ENCODE peak calls at places on chromosomes 4 and X, in five cellular contexts. One of them, this sample, is unnamed. For H3K4me1, the result is how much of the 10 kb centered on the place peaks cover.

GRCh38 chrX:101417190-101417589 is 9.2 kb downstream of the HNRNPH2 start:
- DNase-seq in tibial nerve: no peak
- DNase-seq in cardiac muscle cell: no peak
- DNase-seq in adipocyte: no peak
- DNase-seq in IMR-90: no peak
- DNase-seq in this sample: no peak

GRCh38 chrX:39692796-39693195 is 405.0 kb downstream of the BCOR start:
- DNase-seq in cardiac muscle cell: no peak
- DNase-seq in tibial nerve: no peak
- DNase-seq in adipocyte: no peak
- DNase-seq in IMR-90: no peak
- DNase-seq in this sample: no peak

GRCh38 chr4:128639586-128640270 is 169.8 kb upstream of the JADE1 start:
- DNase-seq in IMR-90: no peak
- DNase-seq in cardiac muscle cell: peak
- DNase-seq in tibial nerve: no peak
- DNase-seq in adipocyte: peak
- DNase-seq in this sample: no peak

GRCh38 chrX:2342281-2342688 is 158.5 kb downstream of the DHRSX start:
- DNase-seq in IMR-90: no peak
- DNase-seq in cardiac muscle cell: peak
- DNase-seq in tibial nerve: no peak
- DNase-seq in adipocyte: no peak
- DNase-seq in this sample: no peak

GRCh38 chrX:150256297-150256650 is 106.8 kb upstream of the MAMLD1 start:
- DNase-seq in IMR-90: no peak
- DNase-seq in adipocyte: no peak
- DNase-seq in cardiac muscle cell: no peak
- DNase-seq in tibial nerve: no peak
- DNase-seq in this sample: no peak

GRCh38 chr4:72318771-72319170 is 250.2 kb downstream of the ADAMTS3 start:
- DNase-seq in cardiac muscle cell: no peak
- DNase-seq in IMR-90: no peak
- DNase-seq in adipocyte: peak
- DNase-seq in tibial nerve: no peak
- DNase-seq in this sample: no peak

GRCh38 chr4:128287159-128287870 is at the start of gene PGRMC2:
- DNase-seq in cardiac muscle cell: peak
- DNase-seq in adipocyte: peak
- DNase-seq in tibial nerve: no peak
- DNase-seq in IMR-90: peak
- DNase-seq in this sample: no peak

GRCh38 chr4:31793907-31794306 is 1073.7 kb downstream of the PCDH7 start:
- DNase-seq in adipocyte: no peak
- DNase-seq in cardiac muscle cell: peak
- DNase-seq in tibial nerve: no peak
- DNase-seq in IMR-90: no peak
- DNase-seq in this sample: no peak

GRCh38 chrX:153744210-153745066 is 19.6 kb upstream of the PLXNB3 start:
- DNase-seq in tibial nerve: no peak
- DNase-seq in adipocyte: no peak
- DNase-seq in cardiac muscle cell: no peak
- DNase-seq in IMR-90: no peak
- DNase-seq in this sample: no peak

GRCh38 chr4:124641715-124642380 is 70.7 kb downstream of the ANKRD50 start:
- DNase-seq in cardiac muscle cell: peak
- DNase-seq in tibial nerve: peak
- DNase-seq in IMR-90: peak
- DNase-seq in adipocyte: peak
- DNase-seq in this sample: no peak

GRCh38 chr4:8108261-8108660 is 50.4 kb downstream of the ABLIM2 start:
- DNase-seq in adipocyte: no peak
- DNase-seq in IMR-90: no peak
- DNase-seq in cardiac muscle cell: no peak
- DNase-seq in tibial nerve: no peak
- DNase-seq in this sample: no peak

GRCh38 chr4:82421796-82422560 is 8.3 kb downstream of the HNRNPDL start:
- DNase-seq in IMR-90: no peak
- DNase-seq in tibial nerve: no peak
- DNase-seq in adipocyte: no peak
- DNase-seq in cardiac muscle cell: no peak
- DNase-seq in this sample: no peak

GRCh38 chrX:30865612-30866011 is 23.4 kb downstream of the TAB3 start:
- DNase-seq in cardiac muscle cell: no peak
- DNase-seq in tibial nerve: no peak
- DNase-seq in IMR-90: no peak
- DNase-seq in adipocyte: no peak
- DNase-seq in this sample: no peak

GRCh38 chr4:41658106-41658505 is 90.4 kb downstream of the PHOX2B start:
- DNase-seq in adipocyte: no peak
- DNase-seq in IMR-90: no peak
- DNase-seq in tibial nerve: no peak
- DNase-seq in cardiac muscle cell: no peak
- DNase-seq in this sample: no peak

GRCh38 chrX:133586443-133586842 is 171.2 kb upstream of the GPC4 start:
- DNase-seq in tibial nerve: no peak
- DNase-seq in cardiac muscle cell: no peak
- DNase-seq in adipocyte: no peak
- DNase-seq in IMR-90: no peak
- DNase-seq in this sample: no peak

GRCh38 chr4:13615162-13615561 is 12.4 kb downstream of the BOD1L1 start:
- DNase-seq in cardiac muscle cell: no peak
- DNase-seq in IMR-90: no peak
- DNase-seq in tibial nerve: no peak
- DNase-seq in adipocyte: no peak
- DNase-seq in this sample: no peak
- H3K4me1 ChIP-seq in cardiac muscle cell: under half
- H3K4me1 ChIP-seq in IMR-90: under half
- H3K4me1 ChIP-seq in tibial nerve: under half
- H3K4me1 ChIP-seq in adipocyte: under half
- H3K4me1 ChIP-seq in this sample: under half

GRCh38 chr4:40192286-40193017 is 4.4 kb upstream of the RHOH start:
- DNase-seq in adipocyte: no peak
- DNase-seq in tibial nerve: no peak
- DNase-seq in IMR-90: no peak
- DNase-seq in cardiac muscle cell: no peak
- DNase-seq in this sample: no peak
- H3K4me1 ChIP-seq in adipocyte: under half
- H3K4me1 ChIP-seq in tibial nerve: under half
- H3K4me1 ChIP-seq in IMR-90: under half
- H3K4me1 ChIP-seq in cardiac muscle cell: under half
- H3K4me1 ChIP-seq in this sample: half or more

GRCh38 chr4:181970356-181970755 is 272.8 kb upstream of the TENM3 start:
- DNase-seq in adipocyte: no peak
- DNase-seq in IMR-90: no peak
- DNase-seq in tibial nerve: no peak
- DNase-seq in cardiac muscle cell: peak
- DNase-seq in this sample: no peak
- H3K4me1 ChIP-seq in adipocyte: under half
- H3K4me1 ChIP-seq in IMR-90: under half
- H3K4me1 ChIP-seq in tibial nerve: under half
- H3K4me1 ChIP-seq in cardiac muscle cell: under half
- H3K4me1 ChIP-seq in this sample: under half

DNA sequence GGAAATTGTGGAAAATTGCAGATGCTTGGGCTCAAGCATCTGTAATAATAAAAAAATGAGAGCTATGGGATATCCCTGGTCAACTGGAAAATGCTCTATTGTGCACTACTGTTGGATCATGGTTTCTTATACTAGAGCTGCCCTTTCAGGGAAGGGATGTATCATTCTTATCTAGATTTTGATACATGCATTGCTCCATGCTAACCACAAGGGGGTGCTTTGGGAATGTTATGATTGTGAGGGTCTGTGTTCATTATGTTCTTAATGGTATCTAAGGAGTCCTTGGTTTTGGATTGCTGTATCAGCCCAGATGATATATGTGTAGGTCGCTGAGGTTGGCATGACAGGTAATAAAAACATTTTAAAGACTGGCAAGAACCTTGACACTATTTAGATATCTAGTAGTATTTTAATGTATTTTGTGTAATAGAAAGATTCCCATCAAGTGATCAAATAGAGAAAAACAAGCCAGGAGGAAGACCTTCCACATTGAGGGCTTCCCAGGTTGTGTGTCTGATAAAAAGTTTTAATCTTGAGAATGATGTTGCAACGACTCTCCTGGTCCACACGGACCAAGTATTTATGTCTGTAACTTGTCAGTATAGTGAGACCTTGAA is 49.2 kb upstream of the TLR2 start:
- DNase-seq in IMR-90: peak
- DNase-seq in adipocyte: peak
- DNase-seq in cardiac muscle cell: peak
- DNase-seq in tibial nerve: no peak
- DNase-seq in this sample: no peak
- H3K4me1 ChIP-seq in IMR-90: under half
- H3K4me1 ChIP-seq in adipocyte: under half
- H3K4me1 ChIP-seq in cardiac muscle cell: under half
- H3K4me1 ChIP-seq in tibial nerve: under half
- H3K4me1 ChIP-seq in this sample: under half

GRCh38 chr4:143360838-143361237 is 24.2 kb downstream of the GAB1 start:
- DNase-seq in IMR-90: no peak
- DNase-seq in tibial nerve: no peak
- DNase-seq in cardiac muscle cell: no peak
- DNase-seq in adipocyte: peak
- DNase-seq in this sample: no peak
- H3K4me1 ChIP-seq in IMR-90: under half
- H3K4me1 ChIP-seq in tibial nerve: half or more
- H3K4me1 ChIP-seq in cardiac muscle cell: under half
- H3K4me1 ChIP-seq in adipocyte: under half
- H3K4me1 ChIP-seq in this sample: under half

DNA sequence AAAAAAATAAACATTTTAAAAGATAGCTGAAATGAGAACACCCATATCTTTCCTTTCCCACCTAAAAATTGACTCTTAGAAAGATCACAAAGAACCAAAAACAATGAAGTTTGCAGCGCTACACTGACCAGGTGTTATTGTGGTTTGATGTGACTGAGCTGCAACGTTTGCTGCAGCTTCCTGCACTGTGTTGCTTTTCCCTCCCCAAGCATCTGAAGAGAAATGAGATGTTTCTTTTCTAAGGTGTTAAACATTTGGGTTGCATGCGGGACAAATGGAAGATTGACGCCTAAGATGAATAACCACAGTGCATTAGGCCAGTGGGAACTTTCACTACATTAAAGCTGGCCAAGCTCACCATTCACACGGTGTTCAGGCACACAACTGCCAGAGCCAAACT is 8.9 kb downstream of the LEF1 start:
- DNase-seq in IMR-90: no peak
- DNase-seq in cardiac muscle cell: no peak
- DNase-seq in adipocyte: no peak
- DNase-seq in tibial nerve: no peak
- DNase-seq in this sample: peak
- H3K4me1 ChIP-seq in IMR-90: under half
- H3K4me1 ChIP-seq in cardiac muscle cell: under half
- H3K4me1 ChIP-seq in adipocyte: under half
- H3K4me1 ChIP-seq in tibial nerve: under half
- H3K4me1 ChIP-seq in this sample: under half

GRCh38 chr4:120765271-120765985 is 157.1 kb downstream of the PRDM5 start:
- DNase-seq in cardiac muscle cell: no peak
- DNase-seq in tibial nerve: no peak
- DNase-seq in IMR-90: no peak
- DNase-seq in adipocyte: no peak
- DNase-seq in this sample: no peak
- H3K4me1 ChIP-seq in cardiac muscle cell: under half
- H3K4me1 ChIP-seq in tibial nerve: under half
- H3K4me1 ChIP-seq in IMR-90: under half
- H3K4me1 ChIP-seq in adipocyte: under half
- H3K4me1 ChIP-seq in this sample: under half

GRCh38 chr4:77711469-77711868 is 105.8 kb downstream of the CXCL13 start:
- DNase-seq in adipocyte: no peak
- DNase-seq in cardiac muscle cell: no peak
- DNase-seq in IMR-90: no peak
- DNase-seq in tibial nerve: no peak
- DNase-seq in this sample: no peak

GRCh38 chr4:77710125-77710524 is 104.5 kb downstream of the CXCL13 start:
- DNase-seq in IMR-90: no peak
- DNase-seq in tibial nerve: no peak
- DNase-seq in cardiac muscle cell: no peak
- DNase-seq in adipocyte: no peak
- DNase-seq in this sample: no peak

GRCh38 chr4:77713884-77714283 is 105.3 kb downstream of the CNOT6L start:
- DNase-seq in tibial nerve: no peak
- DNase-seq in IMR-90: no peak
- DNase-seq in adipocyte: no peak
- DNase-seq in cardiac muscle cell: no peak
- DNase-seq in this sample: no peak

GRCh38 chr4:77712675-77713074 is 106.5 kb downstream of the CNOT6L start:
- DNase-seq in adipocyte: no peak
- DNase-seq in tibial nerve: no peak
- DNase-seq in cardiac muscle cell: no peak
- DNase-seq in IMR-90: no peak
- DNase-seq in this sample: no peak

GRCh38 chr4:77710684-77711083 is 105.1 kb downstream of the CXCL13 start:
- DNase-seq in tibial nerve: no peak
- DNase-seq in adipocyte: no peak
- DNase-seq in cardiac muscle cell: no peak
- DNase-seq in IMR-90: no peak
- DNase-seq in this sample: no peak
- H3K4me1 ChIP-seq in tibial nerve: under half
- H3K4me1 ChIP-seq in adipocyte: under half
- H3K4me1 ChIP-seq in cardiac muscle cell: under half
- H3K4me1 ChIP-seq in IMR-90: under half
- H3K4me1 ChIP-seq in this sample: under half

DNA sequence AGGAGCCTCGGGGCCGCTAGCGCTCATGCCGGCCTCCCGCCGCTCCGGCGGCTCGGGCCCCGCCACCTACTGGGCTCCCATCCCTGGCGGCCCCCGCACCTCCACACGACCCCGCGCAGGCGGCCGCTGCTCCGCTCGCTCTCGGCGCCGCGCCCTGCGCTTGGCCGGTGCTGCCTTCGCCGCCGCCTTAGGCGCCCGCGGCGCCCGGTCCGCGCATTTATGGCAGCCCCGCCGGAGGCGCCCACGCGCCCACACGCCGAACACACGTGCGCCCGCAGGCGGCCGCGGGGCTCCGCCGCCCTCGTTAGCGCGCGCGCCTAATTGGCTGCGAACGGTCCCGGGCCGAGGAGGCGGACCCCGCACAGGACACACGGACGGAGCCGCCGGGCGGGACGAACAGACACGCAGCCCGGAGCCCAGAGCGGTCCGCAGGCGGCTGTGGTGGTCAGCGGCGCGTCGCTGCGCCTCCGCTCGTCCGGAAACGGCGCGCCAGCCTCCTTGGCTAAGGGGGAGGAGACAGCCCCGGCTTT is at the start of gene NKX1-1:
- DNase-seq in cardiac muscle cell: no peak
- DNase-seq in IMR-90: no peak
- DNase-seq in adipocyte: no peak
- DNase-seq in tibial nerve: no peak
- DNase-seq in this sample: no peak
- H3K4me1 ChIP-seq in cardiac muscle cell: under half
- H3K4me1 ChIP-seq in IMR-90: under half
- H3K4me1 ChIP-seq in adipocyte: under half
- H3K4me1 ChIP-seq in tibial nerve: under half
- H3K4me1 ChIP-seq in this sample: under half

GRCh38 chr4:73432169-73433000 is 3.6 kb upstream of the AFP start:
- DNase-seq in adipocyte: no peak
- DNase-seq in tibial nerve: no peak
- DNase-seq in IMR-90: no peak
- DNase-seq in cardiac muscle cell: peak
- DNase-seq in this sample: no peak
- H3K4me1 ChIP-seq in adipocyte: under half
- H3K4me1 ChIP-seq in tibial nerve: under half
- H3K4me1 ChIP-seq in IMR-90: under half
- H3K4me1 ChIP-seq in cardiac muscle cell: under half
- H3K4me1 ChIP-seq in this sample: under half